ENCODE peak calls at places on chromosomes 1 and 21, in four cellular contexts. V is RWPE1, R is Calu3, Q is HFF-Myc. D is an unnamed sample.

GRCh38 chr1:39899611-39900538 is 1.8 kb downstream of the MYCL start:
- DNase-seq in V (no peak), R (no peak), Q (no peak), D (no peak)

GRCh38 chr1:54347955-54348699 is 58.1 kb downstream of the SSBP3 start:
- DNase-seq in V (no peak), R (peak), Q (no peak), D (no peak)

GRCh38 chr1:167447521-167448136 is 70.7 kb downstream of the CD247 start:
- DNase-seq in V (no peak), R (peak), Q (no peak), D (no peak)

GRCh38 chr1:213745451-213745850 is 242.3 kb upstream of the PROX1 start:
- DNase-seq in V (no peak), R (no peak), Q (no peak), D (no peak)

GRCh38 chr1:232966663-232967062 is 16.3 kb downstream of the NTPCR start:
- DNase-seq in V (no peak), R (peak), Q (no peak), D (no peak)

GRCh38 chr1:51236548-51237312 is 657 bp downstream of the RNF11 start:
- DNase-seq in V (peak), R (peak), Q (no peak), D (no peak)

GRCh38 chr1:202281316-202282016 is 60.3 kb downstream of the UBE2T start:
- DNase-seq in V (no peak), R (no peak), Q (no peak), D (no peak)

GRCh38 chr21:35063428-35064172 is 14.5 kb upstream of the RUNX1 start:
- DNase-seq in V (peak), R (peak), Q (no peak), D (no peak)

GRCh38 chr1:216914974-216915373 is 191.7 kb upstream of the ESRRG start:
- DNase-seq in V (no peak), R (no peak), Q (no peak), D (no peak)

GRCh38 chr1:165443539-165444289 is 1.2 kb downstream of the RXRG start:
- DNase-seq in V (no peak), R (no peak), Q (no peak), D (no peak)

GRCh38 chr1:25805863-25806225 is 5.9 kb downstream of the SELENON start:
- DNase-seq in V (no peak), R (no peak), Q (no peak), D (no peak)

GRCh38 chr1:190098107-190098506 is 379.6 kb downstream of the BRINP3 start:
- DNase-seq in V (no peak), R (no peak), Q (no peak), D (no peak)

GRCh38 chr1:226810681-226811080 is 59.7 kb upstream of the PSEN2 start:
- DNase-seq in V (no peak), R (no peak), Q (no peak), D (no peak)

GRCh38 chr1:168762473-168762872 is 33.5 kb upstream of the DPT start:
- DNase-seq in V (no peak), R (no peak), Q (no peak), D (no peak)

GRCh38 chr1:8113257-8114220 is 87.4 kb upstream of the ERRFI1 start:
- DNase-seq in V (no peak), R (no peak), Q (no peak), D (no peak)

GRCh38 chr1:153404086-153404635 is 12.2 kb upstream of the S100A7A start:
- DNase-seq in V (no peak), R (no peak), Q (no peak), D (no peak)

GRCh38 chr1:22259581-22260282 is 116.8 kb upstream of the WNT4 start:
- DNase-seq in V (no peak), R (no peak), Q (no peak), D (no peak)

GRCh38 chr1:38671221-38671620 is 188.4 kb downstream of the RRAGC start:
- DNase-seq in V (no peak), R (no peak), Q (no peak), D (no peak)

GRCh38 chr1:160206421-160207117 is 1.4 kb downstream of the PEA15 start:
- DNase-seq in V (peak), R (peak), Q (peak), D (no peak)

GRCh38 chr1:62229932-62230331 is 35.3 kb downstream of the L1TD1 start:
- DNase-seq in V (no peak), R (no peak), Q (no peak), D (no peak)

GRCh38 chr1:27601771-27602509 is 2.0 kb downstream of the AHDC1 start:
- DNase-seq in V (peak), R (peak), Q (no peak), D (no peak)

GRCh38 chr21:45542667-45543370 is 579 bp upstream of the SLC19A1 start:
- DNase-seq in V (peak), R (no peak), Q (no peak), D (no peak)

GRCh38 chr1:228697209-228698016 is 37.9 kb upstream of the RHOU start:
- DNase-seq in V (no peak), R (peak), Q (peak), D (no peak)

GRCh38 chr1:29527314-29528004 is 291.1 kb downstream of the PTPRU start:
- DNase-seq in V (no peak), R (no peak), Q (no peak), D (no peak)

GRCh38 chr1:84997667-84998600 is 1.0 kb upstream of the MCOLN2 start:
- DNase-seq in V (peak), R (no peak), Q (no peak), D (no peak)

GRCh38 chr1:25549273-25550154 is 6.1 kb downstream of the LDLRAP1 start:
- DNase-seq in V (peak), R (no peak), Q (no peak), D (no peak)

GRCh38 chr1:231885209-231885854 is 258.7 kb downstream of the DISC1 start:
- DNase-seq in V (no peak), R (no peak), Q (no peak), D (no peak)

GRCh38 chr1:231878737-231879136 is 252.1 kb downstream of the DISC1 start:
- DNase-seq in V (no peak), R (no peak), Q (no peak), D (no peak)

GRCh38 chr1:231879296-231879695 is 252.7 kb downstream of the DISC1 start:
- DNase-seq in V (no peak), R (no peak), Q (no peak), D (no peak)

GRCh38 chr1:231883382-231883781 is 256.8 kb downstream of the DISC1 start:
- DNase-seq in V (no peak), R (no peak), Q (no peak), D (no peak)
- TF ChIP-seq CTCF in V (no peak), R (no peak), Q (no peak), D (no peak)

DNA sequence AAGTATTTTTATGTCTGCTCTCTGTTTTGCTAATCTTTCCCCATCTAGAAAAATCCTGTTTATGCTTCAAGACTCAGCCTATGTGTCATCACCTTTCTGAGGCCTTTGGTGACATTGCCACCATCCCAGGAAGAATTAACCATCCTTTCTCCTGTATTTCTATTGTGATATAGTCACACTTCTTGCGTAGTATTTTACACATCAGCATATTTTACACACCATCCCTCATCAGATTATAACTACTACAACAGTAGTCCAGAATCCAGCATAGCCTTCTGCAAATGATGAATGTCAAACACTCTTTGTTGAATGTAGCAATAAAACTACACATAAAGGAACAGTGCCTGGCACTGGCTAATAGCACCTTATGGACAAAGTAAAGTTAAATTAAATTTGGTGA is 275.3 kb upstream of the C1orf87 start:
- DNase-seq in V (no peak), R (no peak), Q (no peak), D (no peak)
- TF ChIP-seq CTCF in V (no peak), R (no peak), Q (no peak), D (no peak)

DNA sequence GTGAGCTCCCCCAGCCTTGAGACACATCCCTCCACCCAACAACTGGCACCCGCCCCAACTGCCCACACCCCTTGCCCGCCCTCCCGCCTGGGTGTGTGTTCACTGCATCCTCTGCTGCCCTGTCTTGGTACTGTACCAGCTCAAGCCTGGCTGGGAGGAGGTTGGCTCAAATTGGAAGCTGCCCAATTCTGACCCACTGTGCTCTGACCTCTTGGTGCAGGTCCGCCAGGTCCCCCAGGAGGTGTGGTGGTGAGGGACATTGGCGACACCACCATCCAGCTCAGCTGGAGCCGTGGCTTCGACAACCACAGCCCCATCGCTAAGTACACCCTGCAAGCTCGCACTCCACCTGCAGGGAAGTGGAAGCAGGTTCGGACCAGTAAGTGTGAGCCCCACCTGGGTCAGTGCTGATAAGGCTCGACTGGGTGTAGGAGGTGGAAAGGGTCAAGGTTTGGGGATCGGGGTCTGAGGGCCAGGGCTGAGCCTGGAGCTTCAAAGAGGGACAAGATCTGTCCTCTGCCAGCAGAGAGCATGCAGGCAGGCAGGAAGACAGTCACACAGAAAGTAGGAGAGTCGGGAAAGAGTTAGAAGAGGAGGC is 17.9 kb downstream of the TMEM81 start:
- DNase-seq in V (no peak), R (no peak), Q (no peak), D (no peak)
- TF ChIP-seq CTCF in V (no peak), R (no peak), Q (no peak), D (no peak)

GRCh38 chr1:58925247-58925646 is 141.4 kb upstream of the JUN start:
- DNase-seq in V (no peak), R (no peak), Q (no peak), D (no peak)
- TF ChIP-seq CTCF in V (no peak), R (no peak), Q (no peak), D (no peak)

GRCh38 chr1:4697801-4698200 is 43.4 kb downstream of the AJAP1 start:
- DNase-seq in V (no peak), R (no peak), Q (no peak), D (no peak)

GRCh38 chr1:4696753-4697152 is 42.3 kb downstream of the AJAP1 start:
- DNase-seq in V (no peak), R (no peak), Q (no peak), D (no peak)

GRCh38 chr1:4700801-4701200 is 46.4 kb downstream of the AJAP1 start:
- DNase-seq in V (no peak), R (no peak), Q (no peak), D (no peak)

GRCh38 chr1:4699724-4700301 is 45.4 kb downstream of the AJAP1 start:
- DNase-seq in V (no peak), R (no peak), Q (no peak), D (no peak)

DNA sequence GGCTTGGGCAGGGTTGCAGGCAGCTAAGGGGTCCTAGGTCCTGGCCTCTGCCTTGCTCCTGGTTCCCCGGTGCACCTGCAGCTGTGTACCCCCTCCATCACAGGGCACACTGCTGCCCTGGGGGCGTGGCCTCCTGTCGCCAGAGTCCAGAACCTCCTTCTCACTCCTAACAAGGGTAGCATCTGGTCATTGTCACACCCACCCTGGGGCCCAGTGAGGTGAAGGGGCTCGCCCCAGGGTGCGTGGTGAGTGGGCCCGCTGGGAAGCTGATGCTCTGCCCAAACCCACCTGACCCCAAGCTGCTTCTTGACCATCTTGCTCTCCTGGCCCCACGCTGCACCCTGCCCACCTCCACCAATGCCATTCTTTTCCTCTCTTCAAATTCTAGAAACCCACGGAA is 44.5 kb downstream of the AJAP1 start:
- DNase-seq in V (no peak), R (no peak), Q (no peak), D (no peak)
- TF ChIP-seq CTCF in V (no peak), R (no peak), Q (no peak), D (no peak)

DNA sequence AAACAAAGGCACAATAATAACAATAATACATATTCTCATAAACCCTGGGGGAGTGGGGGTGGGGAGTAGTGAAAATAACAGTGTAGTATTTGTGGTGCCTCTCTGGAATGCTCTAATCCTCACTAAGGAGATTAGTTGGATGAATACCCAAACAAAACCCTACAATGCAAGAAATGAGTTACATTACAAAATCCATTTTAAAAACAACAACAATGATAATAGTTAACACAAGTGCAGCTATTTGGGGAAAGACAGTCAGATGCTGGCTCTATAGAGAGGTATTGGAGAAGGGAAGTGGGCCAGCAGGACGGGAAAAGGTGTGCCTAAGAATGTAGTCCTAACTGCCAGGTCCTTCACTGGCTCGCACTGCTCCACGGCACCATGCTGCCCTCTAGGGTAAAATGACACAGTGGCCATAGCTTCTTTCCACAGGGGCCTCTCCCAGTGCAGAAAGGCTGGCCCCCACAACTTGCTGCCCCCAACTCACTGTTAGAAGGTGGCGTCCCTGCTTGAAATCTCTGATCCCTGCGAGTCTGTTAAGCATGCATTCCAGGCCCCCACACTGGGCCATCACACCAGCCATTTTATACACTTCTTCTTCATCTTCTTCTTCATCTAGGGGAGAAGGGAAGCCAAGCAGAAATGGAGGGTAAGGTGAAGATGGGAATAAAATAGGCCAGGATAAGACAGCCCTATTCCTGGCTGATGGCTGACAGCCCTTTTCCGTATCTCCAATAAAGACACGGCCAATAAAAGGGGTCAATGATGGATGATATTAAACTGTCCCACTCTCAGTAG is 113.8 kb downstream of the UBR4 start:
- DNase-seq in V (peak), R (peak), Q (no peak), D (no peak)
- TF ChIP-seq CTCF in V (peak), R (peak), Q (peak), D (peak)